ENCODE peak calls at places on chromosomes 12 and 14, in seven cellular contexts. One of them, this sample, is unnamed.

GRCh38 chr12:19491863-19492262 is 52.6 kb downstream of the AEBP2 start:
- DNase-seq in tibial artery: no peak
- DNase-seq in uterus: no peak
- DNase-seq in suprapubic skin: no peak
- DNase-seq in GM12891: no peak
- DNase-seq in naive thymus-derived CD8-positive, alpha-beta T cell: no peak
- DNase-seq in M059J: peak
- DNase-seq in this sample: no peak

GRCh38 chr12:121958521-121959240 is 40.3 kb downstream of the CFAP251 start:
- DNase-seq in tibial artery: no peak
- DNase-seq in uterus: no peak
- DNase-seq in suprapubic skin: no peak
- DNase-seq in GM12891: no peak
- DNase-seq in naive thymus-derived CD8-positive, alpha-beta T cell: no peak
- DNase-seq in M059J: no peak
- DNase-seq in this sample: peak

GRCh38 chr14:58294201-58294600 is 4.2 kb upstream of the ARID4A start:
- DNase-seq in tibial artery: no peak
- DNase-seq in uterus: no peak
- DNase-seq in suprapubic skin: no peak
- DNase-seq in GM12891: no peak
- DNase-seq in naive thymus-derived CD8-positive, alpha-beta T cell: no peak
- DNase-seq in M059J: no peak
- DNase-seq in this sample: no peak

GRCh38 chr14:61281186-61281676 is at the start of gene TMEM30B:
- DNase-seq in tibial artery: no peak
- DNase-seq in uterus: no peak
- DNase-seq in suprapubic skin: peak
- DNase-seq in GM12891: no peak
- DNase-seq in naive thymus-derived CD8-positive, alpha-beta T cell: peak
- DNase-seq in M059J: no peak
- DNase-seq in this sample: no peak

GRCh38 chr12:127888948-127889347 is 378.0 kb upstream of the TMEM132C start:
- DNase-seq in tibial artery: peak
- DNase-seq in uterus: no peak
- DNase-seq in suprapubic skin: no peak
- DNase-seq in GM12891: no peak
- DNase-seq in naive thymus-derived CD8-positive, alpha-beta T cell: no peak
- DNase-seq in M059J: no peak
- DNase-seq in this sample: no peak

GRCh38 chr14:103382375-103382774 is 2.8 kb upstream of the MARK3 start:
- DNase-seq in tibial artery: no peak
- DNase-seq in uterus: no peak
- DNase-seq in suprapubic skin: no peak
- DNase-seq in GM12891: no peak
- DNase-seq in naive thymus-derived CD8-positive, alpha-beta T cell: no peak
- DNase-seq in M059J: peak
- DNase-seq in this sample: peak

GRCh38 chr12:52794479-52795331 is 1.2 kb downstream of the KRT3 start:
- DNase-seq in tibial artery: no peak
- DNase-seq in uterus: no peak
- DNase-seq in suprapubic skin: no peak
- DNase-seq in GM12891: no peak
- DNase-seq in naive thymus-derived CD8-positive, alpha-beta T cell: no peak
- DNase-seq in M059J: peak
- DNase-seq in this sample: no peak

GRCh38 chr12:121956041-121956341 is 37.6 kb downstream of the CFAP251 start:
- DNase-seq in tibial artery: no peak
- DNase-seq in uterus: no peak
- DNase-seq in suprapubic skin: no peak
- DNase-seq in GM12891: no peak
- DNase-seq in naive thymus-derived CD8-positive, alpha-beta T cell: no peak
- DNase-seq in M059J: no peak
- DNase-seq in this sample: no peak

GRCh38 chr12:132385923-132386751 is 56.7 kb upstream of the GALNT9 start:
- DNase-seq in tibial artery: no peak
- DNase-seq in uterus: no peak
- DNase-seq in suprapubic skin: no peak
- DNase-seq in GM12891: no peak
- DNase-seq in naive thymus-derived CD8-positive, alpha-beta T cell: no peak
- DNase-seq in M059J: no peak
- DNase-seq in this sample: no peak

GRCh38 chr12:106598003-106598402 is 15.2 kb downstream of the RFX4 start:
- DNase-seq in tibial artery: no peak
- DNase-seq in uterus: no peak
- DNase-seq in suprapubic skin: no peak
- DNase-seq in GM12891: no peak
- DNase-seq in naive thymus-derived CD8-positive, alpha-beta T cell: no peak
- DNase-seq in M059J: no peak
- DNase-seq in this sample: no peak

GRCh38 chr14:95533391-95533821 is 1.4 kb upstream of the GLRX5 start:
- DNase-seq in tibial artery: no peak
- DNase-seq in uterus: no peak
- DNase-seq in suprapubic skin: no peak
- DNase-seq in GM12891: no peak
- DNase-seq in naive thymus-derived CD8-positive, alpha-beta T cell: no peak
- DNase-seq in M059J: peak
- DNase-seq in this sample: peak

GRCh38 chr12:41190360-41190759 is 2.2 kb downstream of the PDZRN4 start:
- DNase-seq in tibial artery: no peak
- DNase-seq in uterus: no peak
- DNase-seq in suprapubic skin: no peak
- DNase-seq in GM12891: no peak
- DNase-seq in naive thymus-derived CD8-positive, alpha-beta T cell: no peak
- DNase-seq in M059J: peak
- DNase-seq in this sample: peak